ENCODE peak calls at places on chromosomes 1 and 21, in five cellular contexts. H is activated T-cell treated with anti-CD3 and anti-CD28 coated beads, Interleukin-2, amount 50 U/mL, for 72 hours; Y is Calu3; X is hepatocyte; R is neural crest cell. O is an unnamed sample.
A peak's percentile ranks its signal among the peaks of the same experiment; 100 is the strongest.

GRCh38 chr1:83735525-83735924 is 263.4 kb downstream of the TTLL7 start:
- DNase-seq in H (no peak), Y (no peak), X (no peak), R (no peak), O (no peak)

GRCh38 chr1:157040802-157041201 is 4.7 kb downstream of the ARHGEF11 start:
- DNase-seq in H (no peak), Y (no peak), X (no peak), R (no peak), O (peak; percentile 35)

GRCh38 chr1:238991730-238992490 is 394.5 kb upstream of the CHRM3 start:
- DNase-seq in H (no peak), Y (no peak), X (no peak), R (no peak), O (no peak)

GRCh38 chr1:150150511-150151021 is 850 bp downstream of the PLEKHO1 start:
- DNase-seq in H (peak; percentile 19), Y (no peak), X (peak; percentile 52), R (no peak), O (peak; percentile 67)

GRCh38 chr1:205739348-205740160 is 10.4 kb downstream of the NUCKS1 start:
- DNase-seq in H (no peak), Y (no peak), X (no peak), R (no peak), O (peak; percentile 62)

GRCh38 chr21:29829514-29830255 is 110.1 kb downstream of the GRIK1 start:
- DNase-seq in H (no peak), Y (no peak), X (no peak), R (no peak), O (no peak)

GRCh38 chr1:12275370-12275769 is 45.5 kb downstream of the VPS13D start:
- DNase-seq in H (peak; percentile 46), Y (peak; percentile 36), X (peak; percentile 39), R (peak; percentile 41), O (peak; percentile 57)

GRCh38 chr1:87410771-87411170 is 82.1 kb downstream of the LMO4 start:
- DNase-seq in H (no peak), Y (peak; percentile 39), X (no peak), R (no peak), O (peak; percentile 22)

GRCh38 chr1:115041654-115042053 is 12.0 kb downstream of the TSHB start:
- DNase-seq in H (no peak), Y (no peak), X (peak; percentile 48), R (no peak), O (peak; percentile 42)

GRCh38 chr1:21090460-21090859 is 86.2 kb downstream of the EIF4G3 start:
- DNase-seq in H (no peak), Y (no peak), X (no peak), R (no peak), O (peak; percentile 16)

GRCh38 chr1:169105434-169106094 is 926 bp upstream of the ATP1B1 start:
- DNase-seq in H (peak; percentile 42), Y (peak; percentile 99), X (peak; percentile 94), R (no peak), O (peak; percentile 52)

GRCh38 chr21:45830720-45831366 is 150.7 kb upstream of the COL6A1 start:
- DNase-seq in H (no peak), Y (no peak), X (no peak), R (no peak), O (no peak)

GRCh38 chr1:172321429-172321828 is 99.1 kb upstream of the C1orf105 start:
- DNase-seq in H (no peak), Y (no peak), X (no peak), R (no peak), O (peak; percentile 83)

GRCh38 chr1:214685906-214686305 is 82.9 kb downstream of the CENPF start:
- DNase-seq in H (no peak), Y (no peak), X (no peak), R (no peak), O (no peak)

GRCh38 chr1:17187065-17187464 is 17.9 kb upstream of the PADI1 start:
- DNase-seq in H (no peak), Y (no peak), X (no peak), R (no peak), O (no peak)

GRCh38 chr21:42377211-42377950 is 11.0 kb upstream of the TFF1 start:
- DNase-seq in H (no peak), Y (no peak), X (no peak), R (no peak), O (no peak)

GRCh38 chr1:159935305-159935704 is 10.0 kb upstream of the TAGLN2 start:
- DNase-seq in H (no peak), Y (no peak), X (no peak), R (no peak), O (no peak)

GRCh38 chr1:9121891-9122409 is 7.0 kb downstream of the GPR157 start:
- DNase-seq in H (peak; percentile 63), Y (no peak), X (no peak), R (no peak), O (no peak)

GRCh38 chr1:151370211-151370911 is 2.1 kb downstream of the SELENBP1 start:
- DNase-seq in H (no peak), Y (no peak), X (no peak), R (no peak), O (no peak)

GRCh38 chr1:227174136-227174535 is 144.2 kb downstream of the CDC42BPA start:
- DNase-seq in H (no peak), Y (no peak), X (no peak), R (no peak), O (peak; percentile 69)

GRCh38 chr1:40640314-40641076 is 25.0 kb downstream of the RIMS3 start:
- DNase-seq in H (no peak), Y (no peak), X (no peak), R (no peak), O (no peak)

O was measured in GM23248.